ENCODE peak calls at places on chromosomes 5 and 9, in five cellular contexts. One of them, this sample, is unnamed.
A peak's percentile ranks its signal among the peaks of the same experiment; 100 is the strongest.

GRCh38 chr5:126124706-126125345 is 298.4 kb upstream of the GRAMD2B start:
- DNase-seq in IMR-90: peak; percentile 64
- DNase-seq in foreskin fibroblast: peak; percentile 87
- DNase-seq in epithelial cell of esophagus: peak; percentile 62
- DNase-seq in astrocyte: peak; percentile 78
- DNase-seq in this sample: no peak

GRCh38 chr5:52521236-52521635 is 266.5 kb upstream of the ITGA1 start:
- DNase-seq in astrocyte: no peak
- DNase-seq in epithelial cell of esophagus: no peak
- DNase-seq in foreskin fibroblast: no peak
- DNase-seq in IMR-90: no peak
- DNase-seq in this sample: no peak

GRCh38 chr5:159286420-159287035 is 23.4 kb downstream of the UBLCP1 start:
- DNase-seq in foreskin fibroblast: peak; percentile 63
- DNase-seq in epithelial cell of esophagus: peak; percentile 63
- DNase-seq in IMR-90: peak; percentile 48
- DNase-seq in astrocyte: no peak
- DNase-seq in this sample: no peak

GRCh38 chr9:12862596-12862995 is 87.8 kb downstream of the LURAP1L start:
- DNase-seq in IMR-90: no peak
- DNase-seq in astrocyte: no peak
- DNase-seq in foreskin fibroblast: peak; percentile 76
- DNase-seq in epithelial cell of esophagus: no peak
- DNase-seq in this sample: no peak

GRCh38 chr5:172674155-172674554 is 33.1 kb downstream of the NEURL1B start:
- DNase-seq in astrocyte: no peak
- DNase-seq in foreskin fibroblast: no peak
- DNase-seq in epithelial cell of esophagus: no peak
- DNase-seq in IMR-90: no peak
- DNase-seq in this sample: no peak

GRCh38 chr9:35935755-35936509 is 22.0 kb downstream of the OR2S2 start:
- DNase-seq in astrocyte: peak; percentile 91
- DNase-seq in foreskin fibroblast: peak; percentile 61
- DNase-seq in IMR-90: peak; percentile 82
- DNase-seq in epithelial cell of esophagus: no peak
- DNase-seq in this sample: no peak

GRCh38 chr5:114221807-114222206 is 140.1 kb upstream of the KCNN2 start:
- DNase-seq in epithelial cell of esophagus: no peak
- DNase-seq in IMR-90: peak; percentile 50
- DNase-seq in foreskin fibroblast: no peak
- DNase-seq in astrocyte: no peak
- DNase-seq in this sample: no peak

GRCh38 chr5:145848854-145849253 is 13.7 kb upstream of the PRELID2 start:
- DNase-seq in astrocyte: peak; percentile 52
- DNase-seq in epithelial cell of esophagus: peak; percentile 90
- DNase-seq in IMR-90: peak; percentile 77
- DNase-seq in foreskin fibroblast: peak; percentile 64
- DNase-seq in this sample: no peak

GRCh38 chr5:72673623-72674022 is 142.8 kb upstream of the TNPO1 start:
- DNase-seq in IMR-90: no peak
- DNase-seq in foreskin fibroblast: no peak
- DNase-seq in astrocyte: no peak
- DNase-seq in epithelial cell of esophagus: no peak
- DNase-seq in this sample: no peak

GRCh38 chr5:64158827-64159226 is 6.8 kb upstream of the RNF180 start:
- DNase-seq in epithelial cell of esophagus: peak; percentile 24
- DNase-seq in IMR-90: no peak
- DNase-seq in foreskin fibroblast: peak; percentile 24
- DNase-seq in astrocyte: no peak
- DNase-seq in this sample: no peak
- TF ChIP-seq CTCF in epithelial cell of esophagus: no peak
- TF ChIP-seq CTCF in IMR-90: no peak
- TF ChIP-seq CTCF in foreskin fibroblast: no peak
- TF ChIP-seq CTCF in astrocyte: no peak
- TF ChIP-seq CTCF in this sample: no peak

DNA sequence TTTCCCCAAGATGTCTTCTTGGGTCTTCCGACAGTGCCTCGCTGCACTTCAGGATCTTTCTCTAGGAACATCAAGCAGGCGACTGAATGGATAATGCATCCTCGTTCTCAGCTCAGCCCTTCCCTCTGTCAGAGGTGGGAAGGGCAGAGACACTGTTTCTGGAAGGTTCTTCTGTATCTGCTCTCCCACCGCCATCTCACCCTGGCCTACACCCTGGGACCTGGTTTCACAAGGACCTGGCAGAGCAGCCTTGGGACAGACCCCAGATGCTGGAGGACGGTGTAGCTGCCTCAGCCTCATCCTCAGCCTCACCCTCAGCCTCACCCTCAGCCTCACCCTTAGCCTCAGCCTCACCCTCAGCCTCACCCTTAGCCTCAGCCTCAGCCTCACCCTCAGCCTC is 18.5 kb downstream of the MRPL36 start:
- DNase-seq in epithelial cell of esophagus: no peak
- DNase-seq in foreskin fibroblast: no peak
- DNase-seq in IMR-90: no peak
- DNase-seq in astrocyte: no peak
- DNase-seq in this sample: no peak
- TF ChIP-seq CTCF in epithelial cell of esophagus: no peak
- TF ChIP-seq CTCF in foreskin fibroblast: no peak
- TF ChIP-seq CTCF in IMR-90: no peak
- TF ChIP-seq CTCF in astrocyte: no peak
- TF ChIP-seq CTCF in this sample: no peak

GRCh38 chr9:107246259-107247254 is 36.5 kb upstream of the RAD23B start:
- DNase-seq in epithelial cell of esophagus: no peak
- DNase-seq in astrocyte: no peak
- DNase-seq in IMR-90: peak; percentile 13
- DNase-seq in foreskin fibroblast: peak; percentile 23
- DNase-seq in this sample: no peak
- TF ChIP-seq CTCF in epithelial cell of esophagus: no peak
- TF ChIP-seq CTCF in astrocyte: no peak
- TF ChIP-seq CTCF in IMR-90: no peak
- TF ChIP-seq CTCF in foreskin fibroblast: no peak
- TF ChIP-seq CTCF in this sample: no peak

DNA sequence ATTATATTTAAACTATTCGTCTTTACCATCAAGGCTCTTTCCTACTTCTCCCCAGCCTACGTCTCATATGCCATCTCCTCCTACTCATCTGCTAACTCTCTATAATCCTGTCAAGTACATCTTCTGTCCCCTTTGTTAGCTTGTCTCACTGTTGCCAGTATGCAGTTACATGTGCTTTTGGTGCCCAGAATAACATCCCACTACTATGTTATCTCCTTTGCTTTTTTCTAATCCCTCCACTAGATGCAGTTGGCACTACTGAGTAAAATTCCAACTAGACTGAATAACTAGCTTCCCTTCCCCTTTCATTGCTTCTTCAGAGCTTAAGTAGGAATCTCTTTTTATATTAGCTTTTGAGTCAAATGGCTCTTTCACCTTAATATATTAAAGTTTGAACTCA is 3.0 kb upstream of the ARRDC3 start:
- DNase-seq in IMR-90: peak; percentile 30
- DNase-seq in epithelial cell of esophagus: no peak
- DNase-seq in foreskin fibroblast: peak; percentile 39
- DNase-seq in astrocyte: no peak
- DNase-seq in this sample: no peak
- TF ChIP-seq CTCF in IMR-90: no peak
- TF ChIP-seq CTCF in epithelial cell of esophagus: no peak
- TF ChIP-seq CTCF in foreskin fibroblast: no peak
- TF ChIP-seq CTCF in astrocyte: no peak
- TF ChIP-seq CTCF in this sample: no peak

GRCh38 chr9:136254381-136255165 is 9.0 kb upstream of the QSOX2 start:
- DNase-seq in epithelial cell of esophagus: no peak
- DNase-seq in astrocyte: no peak
- DNase-seq in IMR-90: no peak
- DNase-seq in foreskin fibroblast: no peak
- DNase-seq in this sample: no peak

GRCh38 chr9:136257381-136258298 is 12.0 kb upstream of the QSOX2 start:
- DNase-seq in astrocyte: no peak
- DNase-seq in IMR-90: no peak
- DNase-seq in foreskin fibroblast: no peak
- DNase-seq in epithelial cell of esophagus: no peak
- DNase-seq in this sample: no peak

GRCh38 chr9:136258299-136258625 is 12.7 kb upstream of the QSOX2 start:
- DNase-seq in foreskin fibroblast: no peak
- DNase-seq in epithelial cell of esophagus: no peak
- DNase-seq in astrocyte: no peak
- DNase-seq in IMR-90: no peak
- DNase-seq in this sample: no peak

GRCh38 chr9:136255166-136255538 is 9.5 kb upstream of the QSOX2 start:
- DNase-seq in epithelial cell of esophagus: peak; percentile 20
- DNase-seq in foreskin fibroblast: peak; percentile 53
- DNase-seq in IMR-90: peak; percentile 48
- DNase-seq in astrocyte: peak; percentile 40
- DNase-seq in this sample: no peak

DNA sequence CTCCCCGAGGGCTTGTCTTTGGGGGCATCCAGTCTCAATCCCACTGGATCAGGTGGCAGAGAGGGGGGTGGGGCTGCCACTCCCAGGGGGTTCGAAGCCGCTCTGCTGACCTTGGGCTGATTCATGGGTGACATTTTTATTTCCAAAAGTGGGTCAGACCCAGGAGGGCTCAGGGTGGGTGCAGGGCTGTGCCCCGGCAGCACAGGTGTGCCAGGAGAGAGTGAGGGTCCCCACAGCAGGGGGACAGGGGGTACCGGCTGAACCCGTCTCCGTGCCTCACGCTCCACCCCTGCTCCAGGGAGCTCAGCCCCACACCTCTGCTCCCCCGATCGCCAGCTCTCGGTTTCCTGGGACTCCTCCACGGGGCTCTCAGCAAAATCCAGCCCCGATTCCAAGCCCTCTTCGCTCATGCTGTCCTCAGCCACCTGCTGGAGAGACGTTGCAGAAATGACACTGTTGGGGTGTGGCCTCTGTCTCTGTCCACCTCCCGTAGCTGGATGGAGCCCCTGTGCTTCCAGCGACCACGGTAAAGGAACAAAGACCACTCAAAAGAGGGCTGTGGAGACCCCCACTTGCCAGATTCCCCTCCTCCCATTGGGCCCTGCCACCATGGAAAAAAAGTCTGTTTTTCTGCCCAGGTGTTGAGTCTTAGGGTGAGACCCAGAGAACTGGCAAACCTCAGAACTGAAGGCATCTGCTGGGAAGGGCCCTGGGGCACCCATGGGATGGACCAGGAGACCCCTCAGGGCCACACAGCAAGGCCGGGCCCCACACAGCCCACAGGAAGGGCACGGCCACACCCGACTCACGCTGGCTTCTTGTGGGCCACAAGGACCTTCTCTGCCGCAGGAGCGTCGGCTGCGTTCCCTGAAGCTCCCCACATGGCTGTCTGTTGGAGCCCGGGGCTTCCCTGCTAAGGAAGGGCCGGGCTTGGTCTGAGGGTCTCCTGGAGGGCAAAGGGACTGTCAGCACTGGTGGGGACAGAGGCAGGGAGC is 10.6 kb upstream of the QSOX2 start:
- DNase-seq in epithelial cell of esophagus: no peak
- DNase-seq in IMR-90: no peak
- DNase-seq in foreskin fibroblast: no peak
- DNase-seq in astrocyte: no peak
- DNase-seq in this sample: no peak
- TF ChIP-seq CTCF in epithelial cell of esophagus: peak; percentile 28
- TF ChIP-seq CTCF in IMR-90: no peak
- TF ChIP-seq CTCF in foreskin fibroblast: no peak
- TF ChIP-seq CTCF in astrocyte: no peak
- TF ChIP-seq CTCF in this sample: no peak

DNA sequence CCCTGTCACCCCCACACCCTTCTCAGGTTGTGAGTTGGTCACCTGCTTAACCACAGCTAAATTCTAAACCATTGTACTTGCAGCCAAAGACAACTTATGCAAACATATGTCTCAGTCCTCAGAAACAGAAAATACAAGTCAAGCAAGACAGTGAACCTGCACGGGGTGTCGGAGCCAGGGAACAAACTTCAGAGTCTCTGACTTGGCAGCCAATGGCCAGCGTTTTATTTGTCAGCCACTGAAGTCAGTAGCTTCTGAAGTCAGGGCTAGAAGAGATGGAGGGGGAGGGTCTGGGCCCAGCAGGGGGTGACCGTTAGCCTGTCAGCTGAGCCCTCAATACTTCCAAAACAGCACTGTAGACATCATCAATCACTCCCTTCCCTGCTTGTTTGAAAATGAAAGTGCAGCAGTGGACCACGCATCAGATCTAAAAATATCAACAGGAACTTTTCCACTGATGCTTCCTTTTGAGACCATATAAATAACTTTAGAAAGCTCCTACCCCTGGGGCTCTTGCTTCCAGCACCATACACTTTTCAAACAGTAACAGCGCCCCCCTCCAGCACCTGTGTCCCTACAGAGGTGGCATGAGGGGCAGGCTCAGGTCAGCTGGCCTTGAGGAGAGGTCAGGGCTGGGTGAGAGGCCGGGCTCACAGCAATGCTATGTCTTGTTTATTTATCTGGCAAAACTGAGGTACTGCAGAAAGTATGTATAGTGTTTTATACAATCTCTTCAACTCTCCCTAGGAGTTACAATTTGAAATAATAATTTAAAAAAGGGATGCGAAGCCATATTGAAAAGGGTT is 142.5 kb downstream of the ACER2 start:
- DNase-seq in IMR-90: peak; percentile 2
- DNase-seq in foreskin fibroblast: no peak
- DNase-seq in epithelial cell of esophagus: no peak
- DNase-seq in astrocyte: no peak
- DNase-seq in this sample: no peak
- TF ChIP-seq CTCF in IMR-90: no peak
- TF ChIP-seq CTCF in foreskin fibroblast: no peak
- TF ChIP-seq CTCF in epithelial cell of esophagus: no peak
- TF ChIP-seq CTCF in astrocyte: no peak
- TF ChIP-seq CTCF in this sample: no peak

DNA sequence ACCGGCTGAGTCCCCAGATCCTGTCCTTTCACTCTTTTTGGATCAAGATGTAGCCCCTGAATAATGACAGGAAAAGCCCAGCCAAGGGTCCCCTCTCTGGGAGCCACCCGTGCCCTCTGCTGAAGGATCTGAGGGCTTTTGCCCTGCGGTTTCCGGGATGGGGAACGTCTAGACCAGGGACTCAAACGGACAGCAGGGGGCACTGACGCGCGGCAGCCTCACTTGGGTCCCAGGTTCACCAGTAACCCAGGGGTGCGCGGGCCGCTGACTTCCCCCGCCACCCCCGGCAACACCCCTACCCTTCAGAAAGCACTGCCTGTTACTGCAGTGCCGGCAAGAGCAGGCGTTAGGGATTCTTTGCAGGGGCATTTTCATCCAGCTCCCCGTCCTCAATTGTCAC is 98.7 kb upstream of the FCN2 start:
- DNase-seq in astrocyte: no peak
- DNase-seq in foreskin fibroblast: peak; percentile 44
- DNase-seq in epithelial cell of esophagus: no peak
- DNase-seq in IMR-90: no peak
- DNase-seq in this sample: no peak
- TF ChIP-seq CTCF in astrocyte: peak; percentile 15
- TF ChIP-seq CTCF in foreskin fibroblast: peak; percentile 29
- TF ChIP-seq CTCF in epithelial cell of esophagus: no peak
- TF ChIP-seq CTCF in IMR-90: peak; percentile 9
- TF ChIP-seq CTCF in this sample: peak; percentile 19

DNA sequence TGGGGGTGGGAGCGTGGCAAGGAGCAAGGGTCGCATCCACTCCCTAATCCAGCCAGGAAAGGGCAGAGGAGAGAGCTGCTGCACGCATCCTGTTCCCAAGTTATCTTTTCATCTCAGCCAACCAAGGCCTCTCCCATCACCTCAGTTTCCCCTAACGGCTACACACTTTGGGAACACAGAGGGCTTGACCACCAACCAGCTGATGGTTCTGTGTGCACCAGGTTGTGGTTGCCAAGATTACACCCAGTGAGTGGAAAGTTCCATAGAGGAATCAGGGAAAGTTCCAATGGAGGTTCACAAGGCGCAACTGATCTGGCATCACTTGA is 53.9 kb downstream of the ADAM19 start:
- DNase-seq in IMR-90: no peak
- DNase-seq in epithelial cell of esophagus: no peak
- DNase-seq in astrocyte: no peak
- DNase-seq in foreskin fibroblast: no peak
- DNase-seq in this sample: no peak
- TF ChIP-seq CTCF in IMR-90: no peak
- TF ChIP-seq CTCF in epithelial cell of esophagus: no peak
- TF ChIP-seq CTCF in astrocyte: no peak
- TF ChIP-seq CTCF in foreskin fibroblast: no peak
- TF ChIP-seq CTCF in this sample: no peak

This sample was measured in gastrocnemius medialis.